ENCODE peak calls at places on chromosome 1, in eight cellular contexts. D, Y, U, P, E, R, K and H are unnamed samples.
A peak's percentile ranks its signal among the peaks of the same experiment; 100 is the strongest.

GRCh38 chr1:112629256-112629655 is 9.6 kb downstream of the CAPZA1 start:
- DNase-seq in D (no peak), Y (no peak), U (no peak), P (no peak), E (no peak), R (no peak), K (no peak), H (no peak)

GRCh38 chr1:23098463-23099170 is 70.0 kb downstream of the LUZP1 start:
- DNase-seq in D (no peak), Y (peak; percentile 62), U (peak; percentile 24), P (peak; percentile 82), E (peak; percentile 71), R (peak; percentile 76), K (no peak), H (peak; percentile 52)

GRCh38 chr1:202105571-202106339 is 17.0 kb upstream of the GPR37L1 start:
- DNase-seq in D (no peak), Y (peak; percentile 43), U (no peak), P (peak; percentile 91), E (peak; percentile 93), R (no peak), K (peak; percentile 70), H (peak; percentile 62)

GRCh38 chr1:91676030-91676429 is 175.4 kb downstream of the CDC7 start:
- DNase-seq in D (no peak), Y (no peak), U (no peak), P (no peak), E (no peak), R (no peak), K (no peak), H (no peak)

GRCh38 chr1:156490401-156491032 is 10.1 kb downstream of the MEF2D start:
- DNase-seq in D (no peak), Y (peak; percentile 78), U (peak; percentile 71), P (peak; percentile 66), E (peak; percentile 60), R (peak; percentile 53), K (peak; percentile 79), H (no peak)

GRCh38 chr1:22275626-22276395 is 132.9 kb upstream of the WNT4 start:
- DNase-seq in D (peak; percentile 40), Y (peak; percentile 59), U (no peak), P (peak; percentile 75), E (peak; percentile 81), R (peak; percentile 59), K (peak; percentile 68), H (peak; percentile 82)

GRCh38 chr1:223724376-223724775 is 12.0 kb downstream of the CAPN2 start:
- DNase-seq in D (no peak), Y (no peak), U (no peak), P (no peak), E (no peak), R (no peak), K (no peak), H (no peak)

GRCh38 chr1:206014591-206014990 is 9.1 kb downstream of the CTSE start:
- DNase-seq in D (no peak), Y (no peak), U (no peak), P (no peak), E (no peak), R (no peak), K (no peak), H (no peak)

GRCh38 chr1:229434005-229434640 is at the start of gene ACTA1:
- DNase-seq in D (peak; percentile 63), Y (no peak), U (peak; percentile 46), P (peak; percentile 78), E (peak; percentile 83), R (no peak), K (no peak), H (no peak)

GRCh38 chr1:209150114-209150513 is 433.4 kb upstream of the CAMK1G start:
- DNase-seq in D (no peak), Y (peak; percentile 20), U (no peak), P (peak; percentile 78), E (no peak), R (no peak), K (no peak), H (no peak)

GRCh38 chr1:153801786-153802697 is 26.8 kb downstream of the SLC27A3 start:
- DNase-seq in D (no peak), Y (no peak), U (no peak), P (no peak), E (no peak), R (peak; percentile 13), K (peak; percentile 16), H (peak; percentile 10)

GRCh38 chr1:37482796-37483744 is 8.7 kb downstream of the ZC3H12A start:
- DNase-seq in D (no peak), Y (peak; percentile 25), U (no peak), P (no peak), E (no peak), R (no peak), K (peak; percentile 52), H (peak; percentile 65)

GRCh38 chr1:76744989-76745388 is 122.3 kb upstream of the ST6GALNAC5 start:
- DNase-seq in D (no peak), Y (no peak), U (no peak), P (no peak), E (no peak), R (no peak), K (no peak), H (no peak)

GRCh38 chr1:66331641-66332523 is 202.1 kb upstream of the SGIP1 start:
- DNase-seq in D (peak; percentile 78), Y (peak; percentile 24), U (peak; percentile 70), P (peak; percentile 61), E (peak; percentile 75), R (peak; percentile 51), K (peak; percentile 87), H (peak; percentile 77)

GRCh38 chr1:160078392-160079195 is 2.7 kb upstream of the KCNJ9 start:
- DNase-seq in D (no peak), Y (peak; percentile 40), U (no peak), P (peak; percentile 54), E (peak; percentile 75), R (no peak), K (no peak), H (peak; percentile 81)

GRCh38 chr1:40078512-40079333 is 18.3 kb downstream of the PPT1 start:
- DNase-seq in D (no peak), Y (peak; percentile 42), U (no peak), P (peak; percentile 69), E (peak; percentile 70), R (no peak), K (no peak), H (no peak)

GRCh38 chr1:213194383-213194782 is 143.3 kb downstream of the RPS6KC1 start:
- DNase-seq in D (no peak), Y (no peak), U (no peak), P (no peak), E (no peak), R (no peak), K (no peak), H (no peak)

GRCh38 chr1:102002057-102002456 is 5.3 kb upstream of the OLFM3 start:
- DNase-seq in D (no peak), Y (no peak), U (no peak), P (no peak), E (no peak), R (no peak), K (no peak), H (no peak)

GRCh38 chr1:74246266-74246665 is 11.1 kb downstream of the TNNI3K start:
- DNase-seq in D (no peak), Y (no peak), U (no peak), P (no peak), E (no peak), R (no peak), K (no peak), H (no peak)

GRCh38 chr1:153881764-153882163 is 41.0 kb downstream of the GATAD2B start:
- DNase-seq in D (no peak), Y (no peak), U (no peak), P (peak; percentile 3), E (no peak), R (no peak), K (no peak), H (no peak)

GRCh38 chr1:8357329-8358101 is 39.6 kb downstream of the SLC45A1 start:
- DNase-seq in D (no peak), Y (peak; percentile 67), U (no peak), P (no peak), E (no peak), R (no peak), K (peak; percentile 67), H (peak; percentile 36)

GRCh38 chr1:88892146-88892877 is 945 bp upstream of the GTF2B start:
- DNase-seq in D (no peak), Y (no peak), U (no peak), P (no peak), E (peak; percentile 43), R (no peak), K (no peak), H (no peak)

GRCh38 chr1:36743286-36744005 is 260.7 kb upstream of the CSF3R start:
- DNase-seq in D (no peak), Y (no peak), U (no peak), P (no peak), E (no peak), R (no peak), K (no peak), H (peak; percentile 1)

GRCh38 chr1:225754940-225755635 is 22.5 kb upstream of the SRP9 start:
- DNase-seq in D (no peak), Y (peak; percentile 81), U (no peak), P (no peak), E (no peak), R (peak; percentile 43), K (peak; percentile 91), H (no peak)
- H3K27ac ChIP-seq in D (peak overlapping the region; percentile 65), Y (peak overlapping the region; percentile 14), U (peak overlapping the region; percentile 90), P (no peak overlapping the region), E (no peak overlapping the region), R (peak overlapping the region; percentile 58), K (peak overlapping the region; percentile 64), H (peak overlapping the region; percentile 64)

GRCh38 chr1:19000065-19000464 is 43.6 kb upstream of the IFFO2 start:
- DNase-seq in D (no peak), Y (no peak), U (no peak), P (no peak), E (no peak), R (no peak), K (no peak), H (no peak)
- H3K27ac ChIP-seq in D (no peak overlapping the region), Y (no peak overlapping the region), U (no peak overlapping the region), P (no peak overlapping the region), E (no peak overlapping the region), R (no peak overlapping the region), K (no peak overlapping the region), H (no peak overlapping the region)

DNA sequence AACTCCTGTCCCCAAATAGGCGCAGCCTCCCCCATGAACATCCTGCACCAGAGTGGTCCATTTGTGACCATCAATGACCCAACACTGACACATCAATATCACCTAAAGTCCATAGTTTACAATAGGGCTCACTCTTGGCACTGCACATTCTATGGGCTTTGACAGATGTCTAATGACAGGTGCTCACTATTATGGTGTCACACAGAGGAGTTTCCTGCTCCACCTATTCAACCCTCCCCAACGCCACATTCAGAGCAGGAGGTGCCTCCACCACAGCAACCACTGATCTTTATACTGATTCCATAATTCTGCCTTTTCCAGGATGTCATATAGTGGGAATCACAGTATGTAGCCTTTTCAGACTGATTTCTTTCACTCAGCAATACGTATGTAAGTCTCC is 24.2 kb downstream of the GNG4 start:
- DNase-seq in D (no peak), Y (no peak), U (no peak), P (no peak), E (no peak), R (no peak), K (no peak), H (no peak)
- H3K27ac ChIP-seq in D (no peak overlapping the region), Y (no peak overlapping the region), U (no peak overlapping the region), P (no peak overlapping the region), E (no peak overlapping the region), R (no peak overlapping the region), K (no peak overlapping the region), H (no peak overlapping the region)

DNA sequence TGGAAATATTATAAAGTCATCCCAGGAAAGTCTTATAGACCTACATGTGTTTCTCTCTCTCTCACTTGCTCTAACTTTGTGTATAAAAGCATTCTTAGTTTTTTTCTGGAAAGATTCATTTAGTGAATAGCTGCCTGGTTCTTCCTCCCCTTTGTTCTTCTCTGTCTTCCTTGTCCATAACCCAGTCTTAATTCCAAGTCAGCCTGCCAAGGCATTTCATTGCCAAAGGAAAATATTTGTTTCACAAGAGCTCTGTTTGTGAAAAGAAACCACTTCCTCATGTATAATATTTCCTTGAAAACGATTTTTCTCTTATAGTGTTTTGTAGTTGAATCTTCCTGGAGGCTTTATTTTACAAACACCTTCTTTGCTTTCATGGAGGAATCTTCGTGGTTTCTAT is 427.0 kb downstream of the ADGRL2 start:
- DNase-seq in D (no peak), Y (no peak), U (no peak), P (no peak), E (no peak), R (no peak), K (no peak), H (no peak)
- H3K27ac ChIP-seq in D (no peak overlapping the region), Y (no peak overlapping the region), U (peak overlapping the region; percentile 4), P (no peak overlapping the region), E (no peak overlapping the region), R (no peak overlapping the region), K (no peak overlapping the region), H (no peak overlapping the region)